ENCODE peak calls at places on chromosome 11, in four cellular contexts. C, I, R and T are unnamed samples.

GRCh38 chr11:22341582-22341919 is 3.4 kb downstream of the SLC17A6 start:
- DNase-seq in C (peak; percentile 63), I (peak; percentile 26), R (no peak), T (no peak)

GRCh38 chr11:77406396-77406795 is 67.5 kb downstream of the PAK1 start:
- DNase-seq in C (no peak), I (no peak), R (no peak), T (no peak)

GRCh38 chr11:8090756-8091155 is 9.7 kb downstream of the TUB start:
- DNase-seq in C (peak; percentile 95), I (peak; percentile 91), R (peak; percentile 40), T (no peak)

GRCh38 chr11:133928628-133929059 is 28.1 kb downstream of the IGSF9B start:
- DNase-seq in C (peak; percentile 28), I (no peak), R (no peak), T (no peak)

GRCh38 chr11:128502736-128503135 is 84.6 kb downstream of the ETS1 start:
- DNase-seq in C (no peak), I (no peak), R (peak; percentile 88), T (peak; percentile 86)

GRCh38 chr11:134261626-134262488 is 8.5 kb downstream of the ACAD8 start:
- DNase-seq in C (peak; percentile 84), I (peak; percentile 67), R (no peak), T (no peak)

GRCh38 chr11:69637956-69638871 is 2.7 kb upstream of the CCND1 start:
- DNase-seq in C (peak; percentile 98), I (peak; percentile 88), R (peak; percentile 82), T (no peak)

GRCh38 chr11:69546735-69547370 is 65.4 kb downstream of the LINC01488 start:
- DNase-seq in C (no peak), I (no peak), R (no peak), T (no peak)

GRCh38 chr11:47333886-47334443 is 18.5 kb downstream of the MYBPC3 start:
- DNase-seq in C (no peak), I (peak; percentile 1), R (no peak), T (no peak)

GRCh38 chr11:125287467-125288232 is 123.1 kb downstream of the PKNOX2 start:
- DNase-seq in C (no peak), I (peak; percentile 33), R (peak; percentile 26), T (no peak)

GRCh38 chr11:94740083-94740974 is 27.8 kb upstream of the AMOTL1 start:
- DNase-seq in C (peak; percentile 70), I (peak; percentile 81), R (peak; percentile 17), T (no peak)
- H3K4me3 ChIP-seq in C (peak overlapping the region; percentile 82), I (peak overlapping the region; percentile 51), R (peak overlapping the region; percentile 60), T (no peak overlapping the region)

GRCh38 chr11:13358871-13359270 is 81.3 kb downstream of the BMAL1 start:
- DNase-seq in C (no peak), I (no peak), R (peak; percentile 33), T (no peak)
- H2AFZ ChIP-seq in C (no peak overlapping the region), I (no peak overlapping the region), R (no peak overlapping the region), T (no peak overlapping the region)

DNA sequence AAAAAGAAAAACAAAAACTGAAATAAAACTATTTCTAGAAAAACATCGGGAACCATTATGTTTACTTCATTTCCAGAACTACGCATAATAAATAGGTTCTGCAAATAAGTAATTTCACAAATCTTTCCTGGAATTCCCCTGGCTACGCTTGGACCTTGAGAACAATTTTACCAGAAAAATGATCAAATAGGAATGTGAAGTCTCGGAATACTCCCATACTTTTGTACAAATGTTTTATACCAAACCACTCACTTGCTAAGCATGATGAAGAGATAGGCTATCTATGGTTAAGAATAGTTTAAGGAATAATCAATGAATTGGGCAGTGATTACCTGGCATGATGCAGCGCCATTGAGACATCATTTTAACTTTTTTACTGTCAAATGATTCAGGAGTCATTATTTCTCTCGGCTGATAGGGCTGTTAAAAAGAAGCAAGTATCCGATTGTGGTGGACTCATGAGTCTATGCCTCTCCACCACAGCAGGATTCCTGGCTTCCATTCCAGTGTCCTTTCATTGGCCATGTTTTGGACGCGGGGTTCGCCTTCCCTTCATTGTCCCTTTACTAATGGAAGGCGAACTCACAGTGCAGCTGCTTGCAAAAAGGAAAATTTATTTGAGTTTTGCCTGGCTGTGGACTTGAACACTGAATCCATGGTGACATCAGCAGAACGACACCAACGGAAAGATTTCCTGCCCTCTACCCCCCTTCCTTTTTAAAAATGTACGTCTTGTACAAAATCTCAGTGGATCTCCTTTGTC is 39.9 kb upstream of the BLID start:
- DNase-seq in C (no peak), I (no peak), R (no peak), T (no peak)
- H3K4me3 ChIP-seq in C (no peak overlapping the region), I (no peak overlapping the region), R (peak overlapping the region; percentile 34), T (no peak overlapping the region)

GRCh38 chr11:93234602-93235207 is 36.9 kb upstream of the SLC36A4 start:
- DNase-seq in C (peak; percentile 90), I (peak; percentile 88), R (peak; percentile 80), T (peak; percentile 13)
- H2AFZ ChIP-seq in C (no peak overlapping the region), I (peak overlapping the region; percentile 90), R (no peak overlapping the region), T (no peak overlapping the region)